ENCODE peak calls at places on chromosomes 12 and 14, in four cellular contexts. B is right lobe of liver, R is cardiac muscle cell, U is transverse colon. K is an unnamed sample.

GRCh38 chr12:131290255-131290959 is 336.7 kb downstream of the ADGRD1 start:
- DNase-seq in B (no peak), R (no peak), U (no peak), K (no peak)

GRCh38 chr12:92721130-92721529 is 18.3 kb downstream of the PLEKHG7 start:
- DNase-seq in B (no peak), R (peak; percentile 14), U (no peak), K (no peak)

GRCh38 chr12:92467886-92468285 is 234.9 kb upstream of the PLEKHG7 start:
- DNase-seq in B (no peak), R (no peak), U (no peak), K (no peak)

GRCh38 chr12:52865090-52865944 is 16.5 kb upstream of the KRT78 start:
- DNase-seq in B (peak; percentile 73), R (peak; percentile 83), U (peak; percentile 80), K (peak; percentile 62)

GRCh38 chr14:89892953-89893352 is 61.6 kb downstream of the EFCAB11 start:
- DNase-seq in B (no peak), R (no peak), U (no peak), K (no peak)

GRCh38 chr14:104196461-104197180 is 58.2 kb downstream of the KIF26A start:
- DNase-seq in B (no peak), R (no peak), U (no peak), K (no peak)

GRCh38 chr14:104228221-104228620 is 89.8 kb downstream of the KIF26A start:
- DNase-seq in B (peak; percentile 51), R (no peak), U (peak; percentile 5), K (peak; percentile 19)

GRCh38 chr14:91009501-91010152 is 50.8 kb downstream of the RPS6KA5 start:
- DNase-seq in B (no peak), R (no peak), U (no peak), K (no peak)

GRCh38 chr14:55433880-55434804 is 6.3 kb downstream of the TBPL2 start:
- DNase-seq in B (no peak), R (no peak), U (no peak), K (no peak)

GRCh38 chr12:2138294-2138693 is 85.5 kb downstream of the CACNA1C start:
- DNase-seq in B (no peak), R (no peak), U (no peak), K (no peak)
- H3K4me1 ChIP-seq in B (no peaks in the 10 kb centered on the region), R (no peaks in the 10 kb centered on the region), U (peaks cover 39% of the 10 kb centered on the region), K (no peaks in the 10 kb centered on the region)

GRCh38 chr14:65072256-65072655 is 30.1 kb downstream of the MAX start:
- DNase-seq in B (no peak), R (no peak), U (no peak), K (no peak)
- H3K4me1 ChIP-seq in B (no peaks in the 10 kb centered on the region), R (peaks cover 23% of the 10 kb centered on the region), U (peaks cover 65% of the 10 kb centered on the region), K (peaks cover 13% of the 10 kb centered on the region)

DNA sequence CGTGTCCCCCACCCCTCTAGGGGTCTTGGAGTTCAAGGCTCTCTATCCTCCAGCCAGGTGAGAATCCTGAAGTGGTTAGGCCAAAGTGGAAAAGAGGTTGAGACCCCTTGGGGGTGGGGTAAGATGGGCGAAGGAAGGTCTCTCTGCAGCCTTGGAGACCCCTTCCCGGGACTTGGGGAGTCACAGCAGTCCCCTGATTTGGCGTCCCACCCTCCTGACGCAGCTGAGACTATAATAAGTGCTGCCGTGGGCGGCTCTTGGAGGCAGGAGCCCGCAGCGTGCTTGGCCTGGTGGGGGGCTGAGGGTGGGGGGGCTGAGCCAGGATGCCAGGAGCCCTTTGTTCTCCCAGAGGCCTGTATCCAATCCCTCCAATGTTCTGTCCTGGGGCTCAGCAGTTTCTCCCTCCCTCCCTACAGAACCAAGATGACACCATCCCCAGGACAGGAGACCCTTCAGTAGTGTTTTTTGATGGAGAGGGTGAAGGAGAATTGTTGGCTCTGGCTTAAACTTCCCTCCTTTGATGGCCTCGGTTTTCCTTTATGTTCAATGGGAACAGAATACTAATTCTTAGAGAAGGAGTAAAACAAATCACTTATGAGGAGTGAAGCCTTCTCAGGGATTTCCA is 1.5 kb upstream of the AGAP2 start:
- DNase-seq in B (no peak), R (no peak), U (no peak), K (no peak)
- H3K4me1 ChIP-seq in B (peaks cover 11% of the 10 kb centered on the region), R (peaks cover 5% of the 10 kb centered on the region), U (peaks cover 48% of the 10 kb centered on the region), K (peaks cover 63% of the 10 kb centered on the region)

GRCh38 chr12:19244312-19244711 is 114.8 kb downstream of the PLEKHA5 start:
- DNase-seq in B (no peak), R (peak; percentile 18), U (no peak), K (no peak)
- H3K4me1 ChIP-seq in B (no peaks in the 10 kb centered on the region), R (peaks cover 8% of the 10 kb centered on the region), U (peaks cover 7% of the 10 kb centered on the region), K (peaks cover 6% of the 10 kb centered on the region)